ENCODE peak calls at places on chromosomes 16 and 17, in five cellular contexts. S is HCT116, J is psoas muscle, R is tibial nerve, D is neural progenitor cell. A is an unnamed sample. For H3K27me3, the result is how much of the 10 kb centered on the place peaks cover.

GRCh38 chr17:50308666-50309065 is 34.4 kb downstream of the TMEM92 start:
- DNase-seq in R (no peak), J (no peak), S (no peak), D (no peak), A (no peak)

GRCh38 chr16:85746431-85747227 is 4.3 kb downstream of the C16orf74 start:
- DNase-seq in S (peak), R (no peak), J (no peak), D (no peak), A (no peak)

GRCh38 chr16:85673529-85674417 is 15.0 kb downstream of the GINS2 start:
- DNase-seq in D (no peak), J (no peak), S (no peak), R (no peak), A (no peak)

GRCh38 chr16:3266873-3267537 is 10.6 kb upstream of the MEFV start:
- DNase-seq in R (no peak), J (no peak), D (peak), S (peak), A (peak)

GRCh38 chr17:55172612-55173011 is 92.1 kb upstream of the HLF start:
- DNase-seq in S (no peak), J (no peak), R (no peak), D (no peak), A (no peak)

GRCh38 chr17:41800601-41801373 is 11.0 kb downstream of the P3H4 start:
- DNase-seq in R (no peak), S (peak), J (no peak), D (peak), A (no peak)

GRCh38 chr16:56311208-56312027 is 113.9 kb downstream of the AMFR start:
- DNase-seq in S (no peak), D (no peak), J (no peak), R (no peak), A (no peak)

GRCh38 chr16:26668026-26668425 is 398.7 kb upstream of the C16orf82 start:
- DNase-seq in R (no peak), S (no peak), D (no peak), J (no peak), A (no peak)

GRCh38 chr16:8959921-8960787 is 3.6 kb downstream of the USP7 start:
- DNase-seq in S (no peak), J (no peak), R (no peak), D (peak), A (no peak)

GRCh38 chr16:30065112-30065942 is at the start of gene ALDOA:
- DNase-seq in D (peak), R (peak), J (peak), S (peak), A (peak)

GRCh38 chr16:30061195-30061554 is 4.4 kb upstream of the ALDOA start:
- DNase-seq in J (no peak), D (no peak), R (no peak), S (no peak), A (no peak)

GRCh38 chr16:30064746-30065111 is 831 bp upstream of the ALDOA start:
- DNase-seq in D (no peak), S (no peak), J (no peak), R (peak), A (no peak)

GRCh38 chr16:30063893-30064745 is 1.4 kb upstream of the ALDOA start:
- DNase-seq in J (peak), R (peak), D (peak), S (no peak), A (no peak)

DNA sequence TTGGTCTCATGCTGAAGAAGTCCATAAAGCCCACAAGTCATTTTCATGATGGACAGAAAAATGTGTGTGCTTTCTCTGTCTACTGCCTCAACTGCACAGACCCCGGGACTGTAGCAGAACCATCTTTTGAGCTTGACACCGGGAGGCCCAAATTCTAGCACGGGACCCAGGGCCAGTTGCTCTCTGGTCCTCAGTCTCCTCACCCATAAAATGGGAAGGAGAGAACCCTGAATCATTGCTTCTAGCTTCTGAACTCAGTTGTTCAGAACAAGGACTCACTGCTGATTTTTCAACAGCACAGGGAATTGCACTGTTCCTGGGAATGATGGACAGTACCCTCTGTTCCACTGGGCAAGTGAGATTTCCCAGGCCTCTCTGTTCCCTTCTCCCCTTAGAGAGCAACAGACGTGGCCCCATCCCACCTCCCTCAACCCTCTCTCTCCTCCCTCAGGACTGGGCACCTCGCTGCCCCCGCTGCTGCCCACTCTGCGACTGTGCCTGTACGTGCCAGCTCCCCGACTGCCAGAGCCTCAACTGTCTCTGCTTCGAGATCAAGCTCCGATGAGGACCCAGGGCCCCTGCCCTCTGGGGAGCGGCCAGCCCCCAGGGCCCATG is 2.2 kb upstream of the ALDOA start:
- DNase-seq in S (no peak), R (no peak), D (no peak), J (no peak), A (no peak)
- H3K4me3 ChIP-seq in S (peak), R (peak), D (peak), J (peak), A (peak)

DNA sequence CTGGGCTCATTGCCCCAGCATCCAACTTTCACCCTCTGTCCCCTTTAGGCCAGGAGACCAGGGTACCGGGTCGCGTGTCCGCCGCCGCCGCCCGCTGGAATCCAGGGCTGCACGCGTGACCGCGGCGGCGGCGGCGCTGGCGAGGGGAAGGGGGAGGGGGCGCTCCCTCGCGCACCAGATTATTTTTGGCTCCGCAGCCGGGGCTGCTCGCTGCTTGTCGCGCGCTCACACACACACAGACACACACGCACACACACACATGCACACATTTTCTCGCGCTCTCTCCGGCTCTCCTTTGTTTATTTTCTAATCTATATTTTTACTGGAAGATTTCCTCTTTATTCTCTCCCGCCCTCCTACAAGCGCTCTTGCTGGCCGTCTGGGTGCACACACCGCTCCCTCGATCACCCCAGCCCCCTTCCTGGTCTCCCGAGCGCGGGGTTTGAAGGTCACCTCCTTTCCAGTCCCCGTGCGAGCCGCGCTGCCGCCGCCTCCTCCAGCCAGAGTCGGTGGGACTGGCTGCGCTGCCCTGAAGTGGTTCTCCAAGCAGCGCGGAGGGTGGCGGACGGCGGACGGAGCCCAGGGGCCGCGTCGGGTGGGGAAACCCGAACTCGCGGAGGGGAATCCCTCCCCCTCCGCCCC is 921.4 kb upstream of the EEF2KMT start:
- DNase-seq in D (peak), S (no peak), J (no peak), R (no peak), A (no peak)
- H3K27me3 ChIP-seq in D (half or more), S (under half), J (under half), R (under half), A (under half)

DNA sequence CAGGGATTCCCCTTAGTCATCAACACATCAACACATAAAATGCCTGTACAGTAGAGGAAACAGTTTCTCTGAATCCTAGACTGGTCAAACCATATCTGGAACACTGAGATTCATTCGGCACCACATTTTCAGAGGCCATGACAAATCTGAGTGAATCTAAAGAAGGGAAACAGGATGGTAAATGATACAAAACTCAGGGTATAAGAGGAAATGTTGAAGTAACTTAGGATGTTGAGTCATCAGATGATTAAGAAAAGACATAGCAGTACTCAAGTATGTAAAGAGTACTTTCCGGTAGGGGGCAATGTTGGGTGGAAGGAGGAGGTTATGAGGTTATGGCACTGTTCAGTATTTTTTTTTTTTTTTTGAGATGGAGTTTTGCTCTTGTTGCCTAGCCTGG is 358.5 kb upstream of the PMFBP1 start:
- DNase-seq in J (no peak), D (no peak), R (no peak), S (peak), A (no peak)
- TF ChIP-seq CTCF in J (no peak), D (no peak), R (no peak), S (no peak), A (peak)

GRCh38 chr17:40450175-40450574 is 6.9 kb downstream of the IGFBP4 start:
- DNase-seq in D (peak), R (peak), S (peak), J (no peak), A (no peak)
- H3K4me3 ChIP-seq in D (no peak), R (no peak), S (no peak), J (no peak), A (no peak)

DNA sequence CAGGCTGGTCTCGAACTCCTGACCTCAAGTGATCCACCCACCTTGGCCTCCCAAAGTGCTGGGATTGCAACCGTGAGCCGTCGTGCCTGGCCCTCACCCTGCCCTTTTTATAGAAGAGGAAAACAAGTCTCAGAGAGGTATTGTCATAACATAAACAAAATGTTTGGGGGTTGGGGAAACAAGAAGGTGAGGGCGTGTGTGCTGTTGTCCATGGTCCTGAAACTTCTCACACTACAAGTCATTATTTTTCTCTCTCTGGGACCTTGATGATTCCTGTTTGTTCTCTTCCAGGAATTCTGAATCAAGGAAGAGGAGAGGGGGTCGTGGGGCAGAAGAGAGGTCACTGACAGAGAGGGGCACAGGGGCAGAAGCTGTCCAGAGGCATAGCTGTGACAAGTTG is 160.2 kb upstream of the LHX1 start:
- DNase-seq in S (no peak), R (no peak), D (peak), J (no peak), A (no peak)
- H3K27me3 ChIP-seq in S (half or more), R (under half), D (under half), J (under half), A (under half)

GRCh38 chr16:58462997-58463891 is 36.7 kb upstream of the NDRG4 start:
- DNase-seq in S (no peak), R (no peak), D (peak), J (no peak), A (no peak)

GRCh38 chr16:58464047-58464915 is 35.7 kb upstream of the NDRG4 start:
- DNase-seq in J (no peak), R (no peak), D (peak), S (no peak), A (no peak)

GRCh38 chr16:58466396-58466795 is 33.5 kb upstream of the NDRG4 start:
- DNase-seq in S (no peak), R (no peak), D (no peak), J (no peak), A (no peak)

GRCh38 chr16:58465817-58466216 is 34.1 kb upstream of the NDRG4 start:
- DNase-seq in D (no peak), R (no peak), S (no peak), J (no peak), A (no peak)

DNA sequence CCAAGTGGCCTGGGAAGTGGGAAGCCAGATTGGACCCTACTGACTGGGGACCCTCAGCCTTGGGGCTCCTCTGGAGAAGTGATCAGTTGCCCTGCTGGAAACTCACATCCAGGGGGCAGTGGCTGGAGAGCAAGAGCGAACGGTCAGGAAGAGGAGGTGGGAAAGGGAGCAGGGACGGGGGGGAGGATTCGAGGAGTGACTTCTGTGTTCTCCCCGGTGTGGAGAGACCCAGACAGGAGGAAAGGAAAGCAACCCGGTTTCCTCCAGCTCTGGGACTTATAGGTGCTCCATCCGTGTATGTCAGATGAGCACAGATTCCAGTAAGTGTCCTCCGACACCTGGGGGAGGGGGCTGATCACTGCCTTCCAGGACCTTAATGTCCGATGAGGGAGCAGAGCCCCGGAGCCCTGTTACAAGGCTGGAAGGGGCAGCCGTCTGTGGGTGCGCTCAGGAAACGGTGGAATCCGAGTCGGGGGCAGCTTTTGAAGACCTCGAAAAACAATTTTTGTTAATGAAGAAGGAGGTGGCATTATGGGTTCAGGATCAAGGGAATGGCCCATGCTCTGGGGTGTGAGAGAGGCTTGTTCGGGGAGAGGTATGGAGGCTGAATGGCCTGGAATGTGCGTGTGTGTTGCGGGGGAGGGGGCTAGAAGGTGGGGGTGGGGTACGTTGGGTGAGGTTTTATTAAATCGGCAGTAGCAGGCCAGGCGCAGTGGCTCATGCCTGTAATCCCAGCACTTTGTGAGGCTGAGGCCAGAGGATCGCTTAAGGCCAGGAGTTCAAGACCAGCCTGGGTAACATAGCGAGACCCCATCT is 34.8 kb upstream of the NDRG4 start:
- DNase-seq in J (no peak), D (peak), S (no peak), R (no peak), A (no peak)
- TF ChIP-seq CTCF in J (no peak), D (peak), S (peak), R (no peak), A (no peak)

GRCh38 chr17:77645441-77646430 is 312.8 kb upstream of the TNRC6C start:
- DNase-seq in D (peak), S (no peak), R (no peak), J (no peak), A (no peak)
- H3K4me3 ChIP-seq in D (no peak), S (no peak), R (no peak), J (peak), A (no peak)

GRCh38 chr17:9219631-9220415 is 198.5 kb downstream of the NTN1 start:
- DNase-seq in S (no peak), R (no peak), J (no peak), D (no peak), A (no peak)

GRCh38 chr17:9223531-9223930 is 202.2 kb downstream of the NTN1 start:
- DNase-seq in J (no peak), R (no peak), D (no peak), S (no peak), A (no peak)

GRCh38 chr17:9220466-9221230 is 199.3 kb downstream of the NTN1 start:
- DNase-seq in D (peak), R (no peak), J (no peak), S (no peak), A (no peak)

GRCh38 chr17:9218911-9219310 is 197.6 kb downstream of the NTN1 start:
- DNase-seq in J (no peak), S (no peak), R (no peak), D (no peak), A (no peak)

GRCh38 chr17:9221231-9222180 is 200.2 kb downstream of the NTN1 start:
- DNase-seq in S (no peak), R (no peak), D (peak), J (no peak), A (no peak)
- H3K27me3 ChIP-seq in S (under half), R (under half), D (half or more), J (under half), A (under half)

A was measured in BJ.